ENCODE peak calls at places on chromosomes 2 and 18, in nine cellular contexts. One of them, this sample, is unnamed.

GRCh38 chr2:70241338-70241737 is 7.1 kb downstream of the TIA1 start:
- DNase-seq in stimulated activated CD4-positive, alpha-beta T cell treated with anti-CD3 and anti-CD28 coated beads, TNF-alpha, amount 100 ng/mL, for 4 hours: no peak
- DNase-seq in mesothelial cell of epicardium: no peak
- DNase-seq in activated T-helper 2 cell treated with anti-CD3 and anti-CD28 coated beads, Interferon-gamma antibody, Interleukin-2, Interleukin-4, amounts not matched to agents 10 μg/mL and 5 μg/mL and 100 μg/mL, durations not matched to agents 14 hours and 24 hours and 36 hours: no peak
- DNase-seq in endothelial cell: no peak
- DNase-seq in psoas muscle: no peak
- DNase-seq in T1000: no peak
- DNase-seq in DMS79 treated with DMSO at 0.1 percent for 48 hours: no peak
- DNase-seq in GM10248: no peak
- DNase-seq in this sample: no peak

GRCh38 chr18:57839942-57840381 is 36.8 kb upstream of the ATP8B1 start:
- DNase-seq in endothelial cell: no peak
- DNase-seq in psoas muscle: no peak
- DNase-seq in mesothelial cell of epicardium: no peak
- DNase-seq in GM10248: no peak
- DNase-seq in DMS79 treated with DMSO at 0.1 percent for 48 hours: no peak
- DNase-seq in activated T-helper 2 cell treated with anti-CD3 and anti-CD28 coated beads, Interferon-gamma antibody, Interleukin-2, Interleukin-4, amounts not matched to agents 10 μg/mL and 5 μg/mL and 100 μg/mL, durations not matched to agents 14 hours and 24 hours and 36 hours: no peak
- DNase-seq in T1000: no peak
- DNase-seq in stimulated activated CD4-positive, alpha-beta T cell treated with anti-CD3 and anti-CD28 coated beads, TNF-alpha, amount 100 ng/mL, for 4 hours: no peak
- DNase-seq in this sample: no peak

GRCh38 chr18:68840554-68841263 is 42.8 kb downstream of the CCDC102B start:
- DNase-seq in mesothelial cell of epicardium: no peak
- DNase-seq in T1000: peak
- DNase-seq in stimulated activated CD4-positive, alpha-beta T cell treated with anti-CD3 and anti-CD28 coated beads, TNF-alpha, amount 100 ng/mL, for 4 hours: no peak
- DNase-seq in activated T-helper 2 cell treated with anti-CD3 and anti-CD28 coated beads, Interferon-gamma antibody, Interleukin-2, Interleukin-4, amounts not matched to agents 10 μg/mL and 5 μg/mL and 100 μg/mL, durations not matched to agents 14 hours and 24 hours and 36 hours: no peak
- DNase-seq in psoas muscle: no peak
- DNase-seq in endothelial cell: no peak
- DNase-seq in GM10248: no peak
- DNase-seq in DMS79 treated with DMSO at 0.1 percent for 48 hours: no peak
- DNase-seq in this sample: peak

GRCh38 chr2:208982831-208983230 is 441.0 kb upstream of the MAP2 start:
- DNase-seq in psoas muscle: no peak
- DNase-seq in DMS79 treated with DMSO at 0.1 percent for 48 hours: no peak
- DNase-seq in stimulated activated CD4-positive, alpha-beta T cell treated with anti-CD3 and anti-CD28 coated beads, TNF-alpha, amount 100 ng/mL, for 4 hours: no peak
- DNase-seq in activated T-helper 2 cell treated with anti-CD3 and anti-CD28 coated beads, Interferon-gamma antibody, Interleukin-2, Interleukin-4, amounts not matched to agents 10 μg/mL and 5 μg/mL and 100 μg/mL, durations not matched to agents 14 hours and 24 hours and 36 hours: no peak
- DNase-seq in mesothelial cell of epicardium: no peak
- DNase-seq in T1000: no peak
- DNase-seq in endothelial cell: no peak
- DNase-seq in GM10248: no peak
- DNase-seq in this sample: no peak

GRCh38 chr2:55165567-55165966 is 66.5 kb downstream of the CLHC1 start:
- DNase-seq in T1000: no peak
- DNase-seq in GM10248: no peak
- DNase-seq in stimulated activated CD4-positive, alpha-beta T cell treated with anti-CD3 and anti-CD28 coated beads, TNF-alpha, amount 100 ng/mL, for 4 hours: no peak
- DNase-seq in psoas muscle: no peak
- DNase-seq in endothelial cell: no peak
- DNase-seq in mesothelial cell of epicardium: no peak
- DNase-seq in activated T-helper 2 cell treated with anti-CD3 and anti-CD28 coated beads, Interferon-gamma antibody, Interleukin-2, Interleukin-4, amounts not matched to agents 10 μg/mL and 5 μg/mL and 100 μg/mL, durations not matched to agents 14 hours and 24 hours and 36 hours: no peak
- DNase-seq in DMS79 treated with DMSO at 0.1 percent for 48 hours: no peak
- DNase-seq in this sample: no peak

GRCh38 chr2:198930170-198930569 is 527.6 kb downstream of the SATB2 start:
- DNase-seq in endothelial cell: no peak
- DNase-seq in mesothelial cell of epicardium: no peak
- DNase-seq in DMS79 treated with DMSO at 0.1 percent for 48 hours: no peak
- DNase-seq in stimulated activated CD4-positive, alpha-beta T cell treated with anti-CD3 and anti-CD28 coated beads, TNF-alpha, amount 100 ng/mL, for 4 hours: no peak
- DNase-seq in psoas muscle: no peak
- DNase-seq in activated T-helper 2 cell treated with anti-CD3 and anti-CD28 coated beads, Interferon-gamma antibody, Interleukin-2, Interleukin-4, amounts not matched to agents 10 μg/mL and 5 μg/mL and 100 μg/mL, durations not matched to agents 14 hours and 24 hours and 36 hours: no peak
- DNase-seq in T1000: no peak
- DNase-seq in GM10248: no peak
- DNase-seq in this sample: no peak

GRCh38 chr2:83364264-83364663 is 1094.8 kb downstream of the SUCLG1 start:
- DNase-seq in activated T-helper 2 cell treated with anti-CD3 and anti-CD28 coated beads, Interferon-gamma antibody, Interleukin-2, Interleukin-4, amounts not matched to agents 10 μg/mL and 5 μg/mL and 100 μg/mL, durations not matched to agents 14 hours and 24 hours and 36 hours: no peak
- DNase-seq in mesothelial cell of epicardium: no peak
- DNase-seq in psoas muscle: no peak
- DNase-seq in GM10248: no peak
- DNase-seq in stimulated activated CD4-positive, alpha-beta T cell treated with anti-CD3 and anti-CD28 coated beads, TNF-alpha, amount 100 ng/mL, for 4 hours: no peak
- DNase-seq in T1000: no peak
- DNase-seq in endothelial cell: no peak
- DNase-seq in DMS79 treated with DMSO at 0.1 percent for 48 hours: no peak
- DNase-seq in this sample: no peak

GRCh38 chr2:108217211-108217610 is 22.6 kb upstream of the SULT1C3 start:
- DNase-seq in activated T-helper 2 cell treated with anti-CD3 and anti-CD28 coated beads, Interferon-gamma antibody, Interleukin-2, Interleukin-4, amounts not matched to agents 10 μg/mL and 5 μg/mL and 100 μg/mL, durations not matched to agents 14 hours and 24 hours and 36 hours: no peak
- DNase-seq in mesothelial cell of epicardium: no peak
- DNase-seq in psoas muscle: no peak
- DNase-seq in endothelial cell: no peak
- DNase-seq in T1000: no peak
- DNase-seq in stimulated activated CD4-positive, alpha-beta T cell treated with anti-CD3 and anti-CD28 coated beads, TNF-alpha, amount 100 ng/mL, for 4 hours: no peak
- DNase-seq in DMS79 treated with DMSO at 0.1 percent for 48 hours: no peak
- DNase-seq in GM10248: no peak
- DNase-seq in this sample: no peak

GRCh38 chr2:153106802-153107477 is 371.6 kb downstream of the RPRM start:
- DNase-seq in mesothelial cell of epicardium: no peak
- DNase-seq in DMS79 treated with DMSO at 0.1 percent for 48 hours: no peak
- DNase-seq in T1000: no peak
- DNase-seq in activated T-helper 2 cell treated with anti-CD3 and anti-CD28 coated beads, Interferon-gamma antibody, Interleukin-2, Interleukin-4, amounts not matched to agents 10 μg/mL and 5 μg/mL and 100 μg/mL, durations not matched to agents 14 hours and 24 hours and 36 hours: no peak
- DNase-seq in psoas muscle: no peak
- DNase-seq in endothelial cell: no peak
- DNase-seq in stimulated activated CD4-positive, alpha-beta T cell treated with anti-CD3 and anti-CD28 coated beads, TNF-alpha, amount 100 ng/mL, for 4 hours: no peak
- DNase-seq in GM10248: no peak
- DNase-seq in this sample: no peak

GRCh38 chr2:131646669-131647297 is 119.1 kb downstream of the CCDC74A start:
- DNase-seq in T1000: no peak
- DNase-seq in GM10248: no peak
- DNase-seq in activated T-helper 2 cell treated with anti-CD3 and anti-CD28 coated beads, Interferon-gamma antibody, Interleukin-2, Interleukin-4, amounts not matched to agents 10 μg/mL and 5 μg/mL and 100 μg/mL, durations not matched to agents 14 hours and 24 hours and 36 hours: no peak
- DNase-seq in mesothelial cell of epicardium: no peak
- DNase-seq in DMS79 treated with DMSO at 0.1 percent for 48 hours: no peak
- DNase-seq in psoas muscle: no peak
- DNase-seq in endothelial cell: no peak
- DNase-seq in stimulated activated CD4-positive, alpha-beta T cell treated with anti-CD3 and anti-CD28 coated beads, TNF-alpha, amount 100 ng/mL, for 4 hours: no peak
- DNase-seq in this sample: no peak

GRCh38 chr2:212903413-212903812 is 248.0 kb downstream of the IKZF2 start:
- DNase-seq in stimulated activated CD4-positive, alpha-beta T cell treated with anti-CD3 and anti-CD28 coated beads, TNF-alpha, amount 100 ng/mL, for 4 hours: no peak
- DNase-seq in endothelial cell: no peak
- DNase-seq in activated T-helper 2 cell treated with anti-CD3 and anti-CD28 coated beads, Interferon-gamma antibody, Interleukin-2, Interleukin-4, amounts not matched to agents 10 μg/mL and 5 μg/mL and 100 μg/mL, durations not matched to agents 14 hours and 24 hours and 36 hours: no peak
- DNase-seq in psoas muscle: no peak
- DNase-seq in GM10248: no peak
- DNase-seq in mesothelial cell of epicardium: no peak
- DNase-seq in T1000: no peak
- DNase-seq in DMS79 treated with DMSO at 0.1 percent for 48 hours: no peak
- DNase-seq in this sample: no peak

GRCh38 chr2:158670292-158670691 is 124.8 kb upstream of the DAPL1 start:
- DNase-seq in endothelial cell: no peak
- DNase-seq in activated T-helper 2 cell treated with anti-CD3 and anti-CD28 coated beads, Interferon-gamma antibody, Interleukin-2, Interleukin-4, amounts not matched to agents 10 μg/mL and 5 μg/mL and 100 μg/mL, durations not matched to agents 14 hours and 24 hours and 36 hours: no peak
- DNase-seq in mesothelial cell of epicardium: no peak
- DNase-seq in GM10248: no peak
- DNase-seq in stimulated activated CD4-positive, alpha-beta T cell treated with anti-CD3 and anti-CD28 coated beads, TNF-alpha, amount 100 ng/mL, for 4 hours: no peak
- DNase-seq in DMS79 treated with DMSO at 0.1 percent for 48 hours: no peak
- DNase-seq in psoas muscle: no peak
- DNase-seq in T1000: no peak
- DNase-seq in this sample: no peak

GRCh38 chr2:152415811-152416210 is 80.8 kb downstream of the FMNL2 start:
- DNase-seq in mesothelial cell of epicardium: no peak
- DNase-seq in GM10248: no peak
- DNase-seq in DMS79 treated with DMSO at 0.1 percent for 48 hours: no peak
- DNase-seq in endothelial cell: no peak
- DNase-seq in T1000: no peak
- DNase-seq in psoas muscle: no peak
- DNase-seq in activated T-helper 2 cell treated with anti-CD3 and anti-CD28 coated beads, Interferon-gamma antibody, Interleukin-2, Interleukin-4, amounts not matched to agents 10 μg/mL and 5 μg/mL and 100 μg/mL, durations not matched to agents 14 hours and 24 hours and 36 hours: no peak
- DNase-seq in stimulated activated CD4-positive, alpha-beta T cell treated with anti-CD3 and anti-CD28 coated beads, TNF-alpha, amount 100 ng/mL, for 4 hours: no peak
- DNase-seq in this sample: no peak

GRCh38 chr2:11363868-11364564 is 19.6 kb upstream of the ROCK2 start:
- DNase-seq in DMS79 treated with DMSO at 0.1 percent for 48 hours: no peak
- DNase-seq in activated T-helper 2 cell treated with anti-CD3 and anti-CD28 coated beads, Interferon-gamma antibody, Interleukin-2, Interleukin-4, amounts not matched to agents 10 μg/mL and 5 μg/mL and 100 μg/mL, durations not matched to agents 14 hours and 24 hours and 36 hours: no peak
- DNase-seq in T1000: no peak
- DNase-seq in stimulated activated CD4-positive, alpha-beta T cell treated with anti-CD3 and anti-CD28 coated beads, TNF-alpha, amount 100 ng/mL, for 4 hours: no peak
- DNase-seq in psoas muscle: no peak
- DNase-seq in GM10248: no peak
- DNase-seq in mesothelial cell of epicardium: no peak
- DNase-seq in endothelial cell: no peak
- DNase-seq in this sample: no peak

GRCh38 chr2:161170917-161171594 is 10.8 kb downstream of the TANK start:
- DNase-seq in stimulated activated CD4-positive, alpha-beta T cell treated with anti-CD3 and anti-CD28 coated beads, TNF-alpha, amount 100 ng/mL, for 4 hours: no peak
- DNase-seq in psoas muscle: no peak
- DNase-seq in activated T-helper 2 cell treated with anti-CD3 and anti-CD28 coated beads, Interferon-gamma antibody, Interleukin-2, Interleukin-4, amounts not matched to agents 10 μg/mL and 5 μg/mL and 100 μg/mL, durations not matched to agents 14 hours and 24 hours and 36 hours: no peak
- DNase-seq in T1000: no peak
- DNase-seq in mesothelial cell of epicardium: no peak
- DNase-seq in GM10248: no peak
- DNase-seq in endothelial cell: no peak
- DNase-seq in DMS79 treated with DMSO at 0.1 percent for 48 hours: peak
- DNase-seq in this sample: no peak

GRCh38 chr2:153497938-153498629 is 19.5 kb upstream of the RPRM start:
- DNase-seq in mesothelial cell of epicardium: no peak
- DNase-seq in GM10248: no peak
- DNase-seq in activated T-helper 2 cell treated with anti-CD3 and anti-CD28 coated beads, Interferon-gamma antibody, Interleukin-2, Interleukin-4, amounts not matched to agents 10 μg/mL and 5 μg/mL and 100 μg/mL, durations not matched to agents 14 hours and 24 hours and 36 hours: no peak
- DNase-seq in stimulated activated CD4-positive, alpha-beta T cell treated with anti-CD3 and anti-CD28 coated beads, TNF-alpha, amount 100 ng/mL, for 4 hours: no peak
- DNase-seq in psoas muscle: no peak
- DNase-seq in DMS79 treated with DMSO at 0.1 percent for 48 hours: no peak
- DNase-seq in T1000: no peak
- DNase-seq in endothelial cell: no peak
- DNase-seq in this sample: peak

GRCh38 chr18:9417081-9417841 is 58.1 kb upstream of the RALBP1 start:
- DNase-seq in psoas muscle: peak
- DNase-seq in endothelial cell: no peak
- DNase-seq in T1000: no peak
- DNase-seq in activated T-helper 2 cell treated with anti-CD3 and anti-CD28 coated beads, Interferon-gamma antibody, Interleukin-2, Interleukin-4, amounts not matched to agents 10 μg/mL and 5 μg/mL and 100 μg/mL, durations not matched to agents 14 hours and 24 hours and 36 hours: no peak
- DNase-seq in DMS79 treated with DMSO at 0.1 percent for 48 hours: peak
- DNase-seq in mesothelial cell of epicardium: no peak
- DNase-seq in GM10248: no peak
- DNase-seq in stimulated activated CD4-positive, alpha-beta T cell treated with anti-CD3 and anti-CD28 coated beads, TNF-alpha, amount 100 ng/mL, for 4 hours: no peak
- DNase-seq in this sample: peak

GRCh38 chr2:233413529-233414272 is 59.4 kb downstream of the DGKD start:
- DNase-seq in activated T-helper 2 cell treated with anti-CD3 and anti-CD28 coated beads, Interferon-gamma antibody, Interleukin-2, Interleukin-4, amounts not matched to agents 10 μg/mL and 5 μg/mL and 100 μg/mL, durations not matched to agents 14 hours and 24 hours and 36 hours: no peak
- DNase-seq in stimulated activated CD4-positive, alpha-beta T cell treated with anti-CD3 and anti-CD28 coated beads, TNF-alpha, amount 100 ng/mL, for 4 hours: peak
- DNase-seq in endothelial cell: no peak
- DNase-seq in T1000: peak
- DNase-seq in DMS79 treated with DMSO at 0.1 percent for 48 hours: peak
- DNase-seq in GM10248: no peak
- DNase-seq in mesothelial cell of epicardium: no peak
- DNase-seq in psoas muscle: peak
- DNase-seq in this sample: peak

GRCh38 chr2:171412571-171412970 is 21.2 kb downstream of the METTL8 start:
- DNase-seq in GM10248: no peak
- DNase-seq in stimulated activated CD4-positive, alpha-beta T cell treated with anti-CD3 and anti-CD28 coated beads, TNF-alpha, amount 100 ng/mL, for 4 hours: no peak
- DNase-seq in psoas muscle: no peak
- DNase-seq in DMS79 treated with DMSO at 0.1 percent for 48 hours: no peak
- DNase-seq in mesothelial cell of epicardium: no peak
- DNase-seq in endothelial cell: no peak
- DNase-seq in activated T-helper 2 cell treated with anti-CD3 and anti-CD28 coated beads, Interferon-gamma antibody, Interleukin-2, Interleukin-4, amounts not matched to agents 10 μg/mL and 5 μg/mL and 100 μg/mL, durations not matched to agents 14 hours and 24 hours and 36 hours: no peak
- DNase-seq in T1000: no peak
- DNase-seq in this sample: no peak

GRCh38 chr18:31244737-31245432 is 73.1 kb upstream of the DSG1 start:
- DNase-seq in stimulated activated CD4-positive, alpha-beta T cell treated with anti-CD3 and anti-CD28 coated beads, TNF-alpha, amount 100 ng/mL, for 4 hours: no peak
- DNase-seq in T1000: no peak
- DNase-seq in GM10248: no peak
- DNase-seq in endothelial cell: peak
- DNase-seq in psoas muscle: no peak
- DNase-seq in activated T-helper 2 cell treated with anti-CD3 and anti-CD28 coated beads, Interferon-gamma antibody, Interleukin-2, Interleukin-4, amounts not matched to agents 10 μg/mL and 5 μg/mL and 100 μg/mL, durations not matched to agents 14 hours and 24 hours and 36 hours: no peak
- DNase-seq in mesothelial cell of epicardium: no peak
- DNase-seq in DMS79 treated with DMSO at 0.1 percent for 48 hours: no peak
- DNase-seq in this sample: no peak

GRCh38 chr18:14944838-14945237 is 196.9 kb downstream of the ANKRD30B start:
- DNase-seq in psoas muscle: no peak
- DNase-seq in DMS79 treated with DMSO at 0.1 percent for 48 hours: no peak
- DNase-seq in stimulated activated CD4-positive, alpha-beta T cell treated with anti-CD3 and anti-CD28 coated beads, TNF-alpha, amount 100 ng/mL, for 4 hours: no peak
- DNase-seq in T1000: no peak
- DNase-seq in GM10248: no peak
- DNase-seq in activated T-helper 2 cell treated with anti-CD3 and anti-CD28 coated beads, Interferon-gamma antibody, Interleukin-2, Interleukin-4, amounts not matched to agents 10 μg/mL and 5 μg/mL and 100 μg/mL, durations not matched to agents 14 hours and 24 hours and 36 hours: no peak
- DNase-seq in mesothelial cell of epicardium: no peak
- DNase-seq in endothelial cell: no peak
- DNase-seq in this sample: no peak

GRCh38 chr2:158726906-158727592 is 68.1 kb upstream of the DAPL1 start:
- DNase-seq in activated T-helper 2 cell treated with anti-CD3 and anti-CD28 coated beads, Interferon-gamma antibody, Interleukin-2, Interleukin-4, amounts not matched to agents 10 μg/mL and 5 μg/mL and 100 μg/mL, durations not matched to agents 14 hours and 24 hours and 36 hours: no peak
- DNase-seq in T1000: no peak
- DNase-seq in stimulated activated CD4-positive, alpha-beta T cell treated with anti-CD3 and anti-CD28 coated beads, TNF-alpha, amount 100 ng/mL, for 4 hours: no peak
- DNase-seq in DMS79 treated with DMSO at 0.1 percent for 48 hours: no peak
- DNase-seq in mesothelial cell of epicardium: no peak
- DNase-seq in GM10248: no peak
- DNase-seq in endothelial cell: no peak
- DNase-seq in psoas muscle: no peak
- DNase-seq in this sample: no peak

GRCh38 chr2:111227716-111228141 is 107.0 kb downstream of the BCL2L11 start:
- DNase-seq in DMS79 treated with DMSO at 0.1 percent for 48 hours: no peak
- DNase-seq in psoas muscle: no peak
- DNase-seq in T1000: no peak
- DNase-seq in mesothelial cell of epicardium: no peak
- DNase-seq in GM10248: no peak
- DNase-seq in stimulated activated CD4-positive, alpha-beta T cell treated with anti-CD3 and anti-CD28 coated beads, TNF-alpha, amount 100 ng/mL, for 4 hours: no peak
- DNase-seq in endothelial cell: no peak
- DNase-seq in activated T-helper 2 cell treated with anti-CD3 and anti-CD28 coated beads, Interferon-gamma antibody, Interleukin-2, Interleukin-4, amounts not matched to agents 10 μg/mL and 5 μg/mL and 100 μg/mL, durations not matched to agents 14 hours and 24 hours and 36 hours: no peak
- DNase-seq in this sample: no peak

GRCh38 chr2:1811971-1812350 is 67.6 kb upstream of the PXDN start:
- DNase-seq in psoas muscle: no peak
- DNase-seq in T1000: no peak
- DNase-seq in stimulated activated CD4-positive, alpha-beta T cell treated with anti-CD3 and anti-CD28 coated beads, TNF-alpha, amount 100 ng/mL, for 4 hours: no peak
- DNase-seq in GM10248: no peak
- DNase-seq in DMS79 treated with DMSO at 0.1 percent for 48 hours: no peak
- DNase-seq in activated T-helper 2 cell treated with anti-CD3 and anti-CD28 coated beads, Interferon-gamma antibody, Interleukin-2, Interleukin-4, amounts not matched to agents 10 μg/mL and 5 μg/mL and 100 μg/mL, durations not matched to agents 14 hours and 24 hours and 36 hours: no peak
- DNase-seq in mesothelial cell of epicardium: no peak
- DNase-seq in endothelial cell: no peak
- DNase-seq in this sample: no peak

GRCh38 chr2:85259101-85259590 is 68.6 kb downstream of the TGOLN2 start:
- DNase-seq in T1000: peak
- DNase-seq in stimulated activated CD4-positive, alpha-beta T cell treated with anti-CD3 and anti-CD28 coated beads, TNF-alpha, amount 100 ng/mL, for 4 hours: no peak
- DNase-seq in DMS79 treated with DMSO at 0.1 percent for 48 hours: no peak
- DNase-seq in GM10248: no peak
- DNase-seq in psoas muscle: no peak
- DNase-seq in mesothelial cell of epicardium: no peak
- DNase-seq in endothelial cell: no peak
- DNase-seq in activated T-helper 2 cell treated with anti-CD3 and anti-CD28 coated beads, Interferon-gamma antibody, Interleukin-2, Interleukin-4, amounts not matched to agents 10 μg/mL and 5 μg/mL and 100 μg/mL, durations not matched to agents 14 hours and 24 hours and 36 hours: no peak
- DNase-seq in this sample: no peak

GRCh38 chr2:182682210-182682609 is 33.8 kb upstream of the DNAJC10 start:
- DNase-seq in GM10248: no peak
- DNase-seq in activated T-helper 2 cell treated with anti-CD3 and anti-CD28 coated beads, Interferon-gamma antibody, Interleukin-2, Interleukin-4, amounts not matched to agents 10 μg/mL and 5 μg/mL and 100 μg/mL, durations not matched to agents 14 hours and 24 hours and 36 hours: no peak
- DNase-seq in endothelial cell: no peak
- DNase-seq in T1000: no peak
- DNase-seq in stimulated activated CD4-positive, alpha-beta T cell treated with anti-CD3 and anti-CD28 coated beads, TNF-alpha, amount 100 ng/mL, for 4 hours: no peak
- DNase-seq in mesothelial cell of epicardium: no peak
- DNase-seq in psoas muscle: no peak
- DNase-seq in DMS79 treated with DMSO at 0.1 percent for 48 hours: no peak
- DNase-seq in this sample: no peak

GRCh38 chr2:98269274-98269673 is 77.0 kb upstream of the CNGA3 start:
- DNase-seq in stimulated activated CD4-positive, alpha-beta T cell treated with anti-CD3 and anti-CD28 coated beads, TNF-alpha, amount 100 ng/mL, for 4 hours: no peak
- DNase-seq in mesothelial cell of epicardium: no peak
- DNase-seq in activated T-helper 2 cell treated with anti-CD3 and anti-CD28 coated beads, Interferon-gamma antibody, Interleukin-2, Interleukin-4, amounts not matched to agents 10 μg/mL and 5 μg/mL and 100 μg/mL, durations not matched to agents 14 hours and 24 hours and 36 hours: no peak
- DNase-seq in GM10248: peak
- DNase-seq in DMS79 treated with DMSO at 0.1 percent for 48 hours: no peak
- DNase-seq in psoas muscle: no peak
- DNase-seq in T1000: no peak
- DNase-seq in endothelial cell: peak
- DNase-seq in this sample: no peak

GRCh38 chr2:118711603-118712002 is 135.8 kb downstream of the EN1 start:
- DNase-seq in DMS79 treated with DMSO at 0.1 percent for 48 hours: no peak
- DNase-seq in GM10248: no peak
- DNase-seq in T1000: no peak
- DNase-seq in mesothelial cell of epicardium: no peak
- DNase-seq in activated T-helper 2 cell treated with anti-CD3 and anti-CD28 coated beads, Interferon-gamma antibody, Interleukin-2, Interleukin-4, amounts not matched to agents 10 μg/mL and 5 μg/mL and 100 μg/mL, durations not matched to agents 14 hours and 24 hours and 36 hours: no peak
- DNase-seq in endothelial cell: no peak
- DNase-seq in psoas muscle: no peak
- DNase-seq in stimulated activated CD4-positive, alpha-beta T cell treated with anti-CD3 and anti-CD28 coated beads, TNF-alpha, amount 100 ng/mL, for 4 hours: no peak
- DNase-seq in this sample: peak

GRCh38 chr2:207311316-207312005 is 145.7 kb upstream of the KLF7 start:
- DNase-seq in stimulated activated CD4-positive, alpha-beta T cell treated with anti-CD3 and anti-CD28 coated beads, TNF-alpha, amount 100 ng/mL, for 4 hours: no peak
- DNase-seq in activated T-helper 2 cell treated with anti-CD3 and anti-CD28 coated beads, Interferon-gamma antibody, Interleukin-2, Interleukin-4, amounts not matched to agents 10 μg/mL and 5 μg/mL and 100 μg/mL, durations not matched to agents 14 hours and 24 hours and 36 hours: no peak
- DNase-seq in T1000: peak
- DNase-seq in psoas muscle: peak
- DNase-seq in endothelial cell: no peak
- DNase-seq in DMS79 treated with DMSO at 0.1 percent for 48 hours: no peak
- DNase-seq in mesothelial cell of epicardium: no peak
- DNase-seq in GM10248: peak
- DNase-seq in this sample: peak

GRCh38 chr2:46032161-46032813 is 264.9 kb upstream of the EPAS1 start:
- DNase-seq in psoas muscle: no peak
- DNase-seq in DMS79 treated with DMSO at 0.1 percent for 48 hours: no peak
- DNase-seq in endothelial cell: no peak
- DNase-seq in mesothelial cell of epicardium: no peak
- DNase-seq in T1000: no peak
- DNase-seq in activated T-helper 2 cell treated with anti-CD3 and anti-CD28 coated beads, Interferon-gamma antibody, Interleukin-2, Interleukin-4, amounts not matched to agents 10 μg/mL and 5 μg/mL and 100 μg/mL, durations not matched to agents 14 hours and 24 hours and 36 hours: no peak
- DNase-seq in GM10248: no peak
- DNase-seq in stimulated activated CD4-positive, alpha-beta T cell treated with anti-CD3 and anti-CD28 coated beads, TNF-alpha, amount 100 ng/mL, for 4 hours: no peak
- DNase-seq in this sample: no peak

This sample was measured in upper lobe of left lung.